ENCODE peak calls at places on chromosomes 12 and 14, in nine cellular contexts. N, S, V, U, K, R, B, I and D are unnamed samples.
A peak's percentile ranks its signal among the peaks of the same experiment; 100 is the strongest.

GRCh38 chr14:90567191-90567590 is 170.4 kb downstream of the CALM1 start:
- DNase-seq in K (no peak), I (no peak), U (no peak), B (no peak), R (no peak), S (no peak), N (no peak), V (no peak), D (no peak)

GRCh38 chr12:125192690-125193221 is 127.5 kb downstream of the AACS start:
- DNase-seq in U (no peak), R (no peak), N (no peak), I (no peak), S (no peak), V (no peak), K (no peak), B (no peak), D (no peak)

GRCh38 chr12:109759595-109759994 is 46.0 kb downstream of the FAM222A start:
- DNase-seq in K (no peak), N (no peak), U (no peak), B (no peak), I (no peak), R (no peak), S (peak; percentile 17), V (no peak), D (no peak)

GRCh38 chr12:56190695-56191155 is 1.4 kb upstream of the SMARCC2 start:
- DNase-seq in U (no peak), V (no peak), K (peak; percentile 27), B (peak; percentile 54), I (no peak), N (no peak), R (no peak), S (no peak), D (peak; percentile 12)

GRCh38 chr12:40942326-40942725 is 245.8 kb upstream of the PDZRN4 start:
- DNase-seq in B (peak; percentile 30), V (no peak), I (no peak), R (no peak), N (peak; percentile 19), K (peak; percentile 22), S (no peak), U (no peak), D (no peak)

GRCh38 chr14:69105326-69105725 is 47.6 kb downstream of the DCAF5 start:
- DNase-seq in S (no peak), V (no peak), K (peak; percentile 92), U (no peak), I (peak; percentile 73), N (peak; percentile 79), R (no peak), B (no peak), D (no peak)

GRCh38 chr12:124278389-124279101 is 16.3 kb upstream of the RFLNA start:
- DNase-seq in U (no peak), S (no peak), N (no peak), R (no peak), I (no peak), V (no peak), B (no peak), K (no peak), D (no peak)

GRCh38 chr14:69005432-69006148 is 26.5 kb upstream of the ACTN1 start:
- DNase-seq in I (peak; percentile 99), U (no peak), R (no peak), K (peak; percentile 97), S (peak; percentile 58), N (peak; percentile 94), B (peak; percentile 85), V (no peak), D (peak; percentile 71)

GRCh38 chr14:85416771-85417170 is 113.2 kb upstream of the FLRT2 start:
- DNase-seq in V (no peak), K (peak; percentile 84), R (no peak), B (no peak), N (peak; percentile 77), U (no peak), S (no peak), I (peak; percentile 84), D (no peak)

GRCh38 chr12:93145086-93145485 is 216.0 kb upstream of the EEA1 start:
- DNase-seq in U (no peak), K (no peak), B (no peak), S (no peak), N (peak; percentile 16), V (no peak), R (no peak), I (no peak), D (peak; percentile 92)

GRCh38 chr12:59075141-59075540 is 154.8 kb upstream of the LRIG3 start:
- DNase-seq in U (no peak), I (peak; percentile 94), N (no peak), B (peak; percentile 27), R (no peak), S (no peak), V (no peak), K (no peak), D (no peak)

GRCh38 chr12:109727039-109727723 is 13.6 kb downstream of the FAM222A start:
- DNase-seq in B (no peak), K (no peak), I (no peak), R (no peak), U (no peak), V (peak; percentile 48), S (peak; percentile 63), N (no peak), D (no peak)

GRCh38 chr14:70735043-70735442 is 74.3 kb downstream of the MAP3K9 start:
- DNase-seq in N (no peak), B (no peak), K (no peak), S (no peak), R (no peak), I (no peak), U (no peak), V (no peak), D (no peak)

GRCh38 chr14:69424139-69424923 is 25.8 kb downstream of the SLC39A9 start:
- DNase-seq in R (no peak), B (no peak), I (no peak), U (no peak), V (no peak), S (no peak), K (peak; percentile 48), N (peak; percentile 51), D (no peak)

GRCh38 chr14:71193663-71194062 is 286.4 kb downstream of the PCNX1 start:
- DNase-seq in K (no peak), U (no peak), N (no peak), V (no peak), I (no peak), S (no peak), R (no peak), B (peak; percentile 60), D (no peak)

GRCh38 chr14:47194051-47194450 is 481.4 kb downstream of the MDGA2 start:
- DNase-seq in V (no peak), B (no peak), S (no peak), N (no peak), R (no peak), I (peak; percentile 69), U (no peak), K (peak; percentile 44), D (no peak)

GRCh38 chr14:61388976-61389576 is 67.7 kb downstream of the PRKCH start:
- DNase-seq in K (peak; percentile 25), B (no peak), V (no peak), S (no peak), R (no peak), U (no peak), I (peak; percentile 28), N (no peak), D (peak; percentile 55)

GRCh38 chr14:31410048-31410654 is 10.2 kb downstream of the HEATR5A start:
- DNase-seq in N (no peak), V (no peak), K (no peak), R (no peak), S (no peak), I (no peak), B (no peak), U (no peak), D (no peak)

GRCh38 chr14:91727121-91727520 is 4.8 kb downstream of the CATSPERB start:
- DNase-seq in K (peak; percentile 88), S (no peak), B (no peak), N (no peak), V (no peak), U (no peak), I (no peak), R (no peak), D (no peak)

GRCh38 chr12:111406474-111407370 is 999 bp downstream of the SH2B3 start:
- DNase-seq in B (no peak), R (peak; percentile 37), U (peak; percentile 55), I (no peak), K (peak; percentile 23), N (no peak), V (peak; percentile 76), S (no peak), D (no peak)

GRCh38 chr12:111405856-111406473 is at the start of gene SH2B3:
- DNase-seq in S (no peak), V (no peak), U (peak; percentile 89), B (no peak), N (peak; percentile 48), R (peak; percentile 89), K (peak; percentile 89), I (no peak), D (no peak)

GRCh38 chr12:111407371-111408115 is 1.8 kb downstream of the SH2B3 start:
- DNase-seq in B (no peak), R (no peak), N (no peak), S (no peak), K (peak; percentile 31), I (no peak), U (no peak), V (no peak), D (no peak)

GRCh38 chr12:111404362-111405148 is 1.2 kb upstream of the SH2B3 start:
- DNase-seq in I (peak; percentile 79), S (no peak), V (no peak), R (peak; percentile 32), N (no peak), B (peak; percentile 92), U (peak; percentile 60), K (peak; percentile 58), D (no peak)

GRCh38 chr12:111405149-111405855 is 421 bp upstream of the SH2B3 start:
- DNase-seq in I (peak; percentile 98), U (peak; percentile 97), N (peak; percentile 86), V (peak; percentile 99), S (peak; percentile 85), B (peak; percentile 99), R (peak; percentile 97), K (peak; percentile 93), D (peak; percentile 97)
- H3K4me1 ChIP-seq in I (peaks cover 44% of the 10 kb centered on the region), U (peaks cover 61% of the 10 kb centered on the region), N (peaks cover 24% of the 10 kb centered on the region), V (peaks cover 56% of the 10 kb centered on the region), S (peaks cover 8% of the 10 kb centered on the region), B (peaks cover 17% of the 10 kb centered on the region), R (peaks cover 67% of the 10 kb centered on the region), K (peaks cover 30% of the 10 kb centered on the region), D (peaks cover 49% of the 10 kb centered on the region)

GRCh38 chr12:24719293-24719721 is 229.6 kb downstream of the BCAT1 start:
- DNase-seq in K (peak; percentile 42), N (peak; percentile 78), S (no peak), V (no peak), R (no peak), B (no peak), U (no peak), I (peak; percentile 7), D (no peak)
- H3K27ac ChIP-seq in K (no peak overlapping the region), N (no peak overlapping the region), S (no peak overlapping the region), V (no peak overlapping the region), R (no peak overlapping the region), B (no peak overlapping the region), U (no peak overlapping the region), I (no peak overlapping the region), D (no peak overlapping the region)

GRCh38 chr12:121808623-121809022 is 4.8 kb downstream of the SETD1B start:
- DNase-seq in S (no peak), V (no peak), U (no peak), R (no peak), K (no peak), I (no peak), N (no peak), B (no peak), D (no peak)
- H3K4me1 ChIP-seq in S (peaks cover 9% of the 10 kb centered on the region), V (peaks cover 55% of the 10 kb centered on the region), U (peaks cover 67% of the 10 kb centered on the region), R (peaks cover 83% of the 10 kb centered on the region), K (peaks cover 24% of the 10 kb centered on the region), I (peaks cover 40% of the 10 kb centered on the region), N (peaks cover 21% of the 10 kb centered on the region), B (peaks cover 7% of the 10 kb centered on the region), D (peaks cover 27% of the 10 kb centered on the region)

GRCh38 chr12:103848917-103849491 is 8.0 kb upstream of the NT5DC3 start:
- DNase-seq in I (no peak), K (no peak), U (no peak), B (no peak), R (no peak), V (no peak), N (no peak), S (no peak), D (no peak)
- H3K27ac ChIP-seq in I (no peak overlapping the region), K (no peak overlapping the region), U (no peak overlapping the region), B (no peak overlapping the region), R (no peak overlapping the region), V (peak overlapping the region; percentile 52), N (no peak overlapping the region), S (peak overlapping the region; percentile 63), D (no peak overlapping the region)